ENCODE peak calls at places on chromosomes 7 and 10, in five cellular contexts. B is Peyer's patch; Y is GM10248; T is kidney glomerular epithelial cell; D is activated naive CD4-positive, alpha-beta T cell treated with anti-CD3 and anti-CD28 coated beads for 36 hours. Z is an unnamed sample.

GRCh38 chr10:63671317-63671937 is 150.2 kb downstream of the REEP3 start:
- DNase-seq in B (no peak), Y (no peak), T (peak; percentile 23), D (no peak), Z (no peak)

GRCh38 chr10:61313460-61313859 is 139.7 kb downstream of the TMEM26 start:
- DNase-seq in B (no peak), Y (no peak), T (no peak), D (no peak), Z (no peak)

GRCh38 chr10:32132357-32132756 is 76.1 kb upstream of the KIF5B start:
- DNase-seq in B (no peak), Y (no peak), T (no peak), D (peak; percentile 8), Z (no peak)

GRCh38 chr10:132611026-132611910 is 73.7 kb downstream of the INPP5A start:
- DNase-seq in B (no peak), Y (no peak), T (no peak), D (peak; percentile 59), Z (no peak)

GRCh38 chr10:132371641-132372081 is 25.3 kb upstream of the PWWP2B start:
- DNase-seq in B (no peak), Y (no peak), T (no peak), D (peak; percentile 42), Z (no peak)

GRCh38 chr7:130872756-130873448 is 138.9 kb upstream of the KLF14 start:
- DNase-seq in B (no peak), Y (no peak), T (no peak), D (no peak), Z (no peak)

GRCh38 chr7:138918176-138918575 is 63.0 kb downstream of the KIAA1549 start:
- DNase-seq in B (no peak), Y (no peak), T (no peak), D (no peak), Z (no peak)

GRCh38 chr10:73730153-73730906 is 13.8 kb upstream of the SEC24C start:
- DNase-seq in B (peak; percentile 86), Y (peak; percentile 82), T (peak; percentile 82), D (peak; percentile 95), Z (peak; percentile 76)

GRCh38 chr10:1134156-1134555 is 78.0 kb downstream of the WDR37 start:
- DNase-seq in B (no peak), Y (no peak), T (no peak), D (no peak), Z (no peak)

GRCh38 chr10:24009115-24009514 is 199.8 kb upstream of the KIAA1217 start:
- DNase-seq in B (no peak), Y (no peak), T (peak; percentile 67), D (no peak), Z (no peak)

GRCh38 chr7:99733448-99733847 is 1.5 kb downstream of the CYP3A7 start:
- DNase-seq in B (no peak), Y (no peak), T (no peak), D (no peak), Z (no peak)

GRCh38 chr7:7157887-7158271 is 24.5 kb upstream of the C1GALT1 start:
- DNase-seq in B (no peak), Y (no peak), T (peak; percentile 68), D (no peak), Z (peak; percentile 58)

GRCh38 chr10:26430641-26431163 is 7.4 kb upstream of the APBB1IP start:
- DNase-seq in B (no peak), Y (peak; percentile 80), T (no peak), D (peak; percentile 64), Z (no peak)

GRCh38 chr10:133258818-133259602 is 17.7 kb downstream of the ADAM8 start:
- DNase-seq in B (peak; percentile 59), Y (no peak), T (peak; percentile 83), D (peak; percentile 98), Z (peak; percentile 99)

GRCh38 chr10:69748621-69749020 is 53.1 kb upstream of the COL13A1 start:
- DNase-seq in B (no peak), Y (no peak), T (no peak), D (no peak), Z (no peak)

GRCh38 chr10:1628757-1629156 is 108.6 kb downstream of the ADARB2 start:
- DNase-seq in B (no peak), Y (no peak), T (no peak), D (no peak), Z (no peak)

GRCh38 chr7:157940497-157940896 is 603.7 kb downstream of the DNAJB6 start:
- DNase-seq in B (no peak), Y (no peak), T (no peak), D (no peak), Z (no peak)

GRCh38 chr10:103969857-103970627 is 3.1 kb downstream of the SLK start:
- DNase-seq in B (no peak), Y (no peak), T (no peak), D (no peak), Z (no peak)

GRCh38 chr10:21494221-21495001 is 31.1 kb downstream of the SKIDA1 start:
- DNase-seq in B (no peak), Y (peak; percentile 50), T (no peak), D (peak; percentile 11), Z (no peak)

GRCh38 chr7:20562461-20562860 is 53.0 kb upstream of the ABCB5 start:
- DNase-seq in B (no peak), Y (no peak), T (no peak), D (no peak), Z (peak; percentile 17)

GRCh38 chr10:31770307-31770902 is 158.2 kb downstream of the ARHGAP12 start:
- DNase-seq in B (peak; percentile 57), Y (peak; percentile 75), T (no peak), D (peak; percentile 76), Z (no peak)

GRCh38 chr7:127585044-127585953 is at the start of gene GCC1:
- DNase-seq in B (peak; percentile 90), Y (peak; percentile 95), T (peak; percentile 79), D (peak; percentile 94), Z (peak; percentile 73)

GRCh38 chr10:79292789-79293746 is 54.2 kb upstream of the PPIF start:
- DNase-seq in B (no peak), Y (peak; percentile 63), T (no peak), D (peak; percentile 51), Z (no peak)

GRCh38 chr7:134916428-134916883 is 69.9 kb upstream of the AGBL3 start:
- DNase-seq in B (no peak), Y (no peak), T (no peak), D (no peak), Z (no peak)

GRCh38 chr7:132996581-132997242 is 85.2 kb downstream of the CHCHD3 start:
- DNase-seq in B (no peak), Y (no peak), T (peak; percentile 79), D (no peak), Z (peak; percentile 4)

GRCh38 chr10:76231258-76231934 is 800.0 kb downstream of the LRMDA start:
- DNase-seq in B (no peak), Y (no peak), T (no peak), D (no peak), Z (no peak)

GRCh38 chr10:79025113-79025832 is 43.5 kb upstream of the ZMIZ1 start:
- DNase-seq in B (no peak), Y (no peak), T (no peak), D (peak; percentile 64), Z (no peak)

GRCh38 chr10:124588736-124589451 is 127.3 kb downstream of the LHPP start:
- DNase-seq in B (no peak), Y (no peak), T (peak; percentile 34), D (no peak), Z (no peak)

GRCh38 chr7:69403169-69403568 is 195.1 kb upstream of the AUTS2 start:
- DNase-seq in B (no peak), Y (no peak), T (no peak), D (no peak), Z (no peak)

GRCh38 chr10:110843796-110844616 is 27.7 kb upstream of the PDCD4 start:
- DNase-seq in B (no peak), Y (no peak), T (no peak), D (no peak), Z (no peak)

GRCh38 chr7:111827863-111828504 is 265.7 kb upstream of the IMMP2L start:
- DNase-seq in B (no peak), Y (no peak), T (peak; percentile 59), D (no peak), Z (peak; percentile 85)

GRCh38 chr7:37011151-37011890 is 287.0 kb upstream of the AOAH start:
- DNase-seq in B (no peak), Y (no peak), T (no peak), D (no peak), Z (no peak)

GRCh38 chr7:103854611-103855010 is 134.8 kb downstream of the RELN start:
- DNase-seq in B (no peak), Y (no peak), T (no peak), D (no peak), Z (no peak)

GRCh38 chr10:119165171-119166110 is at the start of gene SFXN4:
- DNase-seq in B (peak; percentile 78), Y (peak; percentile 91), T (peak; percentile 16), D (peak; percentile 75), Z (peak; percentile 10)

GRCh38 chr7:16357474-16357873 is 63.9 kb downstream of the CRPPA start:
- DNase-seq in B (no peak), Y (no peak), T (no peak), D (no peak), Z (no peak)

GRCh38 chr7:74059681-74060588 is 23.7 kb upstream of the LIMK1 start:
- DNase-seq in B (no peak), Y (no peak), T (no peak), D (no peak), Z (peak; percentile 69)